ENCODE peak calls at places on chromosomes 13 and 19, in six cellular contexts. P is CD4-positive, CD25-positive, alpha-beta regulatory T cell; N is AG04450; H is lung; B is neuronal stem cell; V is left lung. Y is an unnamed sample. For H3K9me3, the result is how much of the 10 kb centered on the place peaks cover.

GRCh38 chr13:40113644-40114304 is 458.3 kb downstream of the COG6 start:
- DNase-seq in P (no peak), N (no peak), H (no peak), B (no peak), V (no peak), Y (no peak)

GRCh38 chr13:34294483-34295129 is 476.7 kb downstream of the RFC3 start:
- DNase-seq in P (no peak), N (no peak), H (no peak), B (no peak), V (no peak), Y (peak)

GRCh38 chr13:95349267-95349666 is 48.0 kb upstream of the ABCC4 start:
- DNase-seq in P (no peak), N (no peak), H (no peak), B (no peak), V (no peak), Y (no peak)

GRCh38 chr19:48858984-48859710 is 9.3 kb downstream of the PLEKHA4 start:
- DNase-seq in P (peak), N (no peak), H (peak), B (no peak), V (peak), Y (no peak)

GRCh38 chr13:111282997-111283396 is 37.4 kb upstream of the TEX29 start:
- DNase-seq in P (no peak), N (no peak), H (no peak), B (no peak), V (no peak), Y (no peak)

GRCh38 chr19:38132781-38133180 is 91.2 kb downstream of the DPF1 start:
- DNase-seq in P (no peak), N (no peak), H (no peak), B (no peak), V (no peak), Y (no peak)

GRCh38 chr19:2461751-2462634 is 5.2 kb upstream of the LMNB2 start:
- DNase-seq in P (peak), N (no peak), H (peak), B (peak), V (peak), Y (peak)

GRCh38 chr19:35155441-35155840 is 906 bp downstream of the FXYD5 start:
- DNase-seq in P (peak), N (no peak), H (no peak), B (no peak), V (no peak), Y (no peak)

GRCh38 chr19:21607453-21607852 is 102.1 kb downstream of the ZNF429 start:
- DNase-seq in P (no peak), N (no peak), H (no peak), B (no peak), V (no peak), Y (no peak)

GRCh38 chr13:23743717-23744116 is 145.5 kb downstream of the MIPEP start:
- DNase-seq in P (no peak), N (no peak), H (no peak), B (no peak), V (no peak), Y (no peak)

GRCh38 chr19:49128545-49129237 is 9.3 kb downstream of the PPFIA3 start:
- DNase-seq in P (no peak), N (no peak), H (no peak), B (no peak), V (no peak), Y (no peak)

GRCh38 chr13:30743319-30744055 is 8.1 kb downstream of the ALOX5AP start:
- DNase-seq in P (no peak), N (peak), H (peak), B (no peak), V (no peak), Y (no peak)

GRCh38 chr19:49771674-49772139 is 4.9 kb downstream of the AP2A1 start:
- DNase-seq in P (no peak), N (no peak), H (no peak), B (no peak), V (no peak), Y (no peak)

GRCh38 chr13:113564331-113565023 is 20.1 kb upstream of the TFDP1 start:
- DNase-seq in P (no peak), N (no peak), H (peak), B (no peak), V (no peak), Y (no peak)

GRCh38 chr19:27742041-27742440 is 1470.9 kb downstream of the UQCRFS1 start:
- DNase-seq in P (no peak), N (no peak), H (peak), B (no peak), V (no peak), Y (no peak)

GRCh38 chr19:13984186-13984585 is 21.9 kb downstream of the RFX1 start:
- DNase-seq in P (no peak), N (no peak), H (no peak), B (no peak), V (no peak), Y (no peak)

GRCh38 chr13:30409911-30410704 is 12.2 kb upstream of the UBE2L5 start:
- DNase-seq in P (no peak), N (no peak), H (no peak), B (no peak), V (no peak), Y (peak)

GRCh38 chr19:49430172-49430677 is 5.0 kb downstream of the GFY start:
- DNase-seq in P (no peak), N (no peak), H (no peak), B (no peak), V (no peak), Y (no peak)

GRCh38 chr19:46115396-46116109 is 8.9 kb downstream of the IGFL3 start:
- DNase-seq in P (no peak), N (peak), H (no peak), B (no peak), V (no peak), Y (no peak)

GRCh38 chr13:64471916-64472315 is 2758.2 kb downstream of the PCDH9 start:
- DNase-seq in P (no peak), N (peak), H (no peak), B (no peak), V (no peak), Y (peak)

GRCh38 chr19:13036366-13036976 is 41.2 kb downstream of the NFIX start:
- DNase-seq in P (no peak), N (no peak), H (peak), B (no peak), V (peak), Y (peak)

DNA sequence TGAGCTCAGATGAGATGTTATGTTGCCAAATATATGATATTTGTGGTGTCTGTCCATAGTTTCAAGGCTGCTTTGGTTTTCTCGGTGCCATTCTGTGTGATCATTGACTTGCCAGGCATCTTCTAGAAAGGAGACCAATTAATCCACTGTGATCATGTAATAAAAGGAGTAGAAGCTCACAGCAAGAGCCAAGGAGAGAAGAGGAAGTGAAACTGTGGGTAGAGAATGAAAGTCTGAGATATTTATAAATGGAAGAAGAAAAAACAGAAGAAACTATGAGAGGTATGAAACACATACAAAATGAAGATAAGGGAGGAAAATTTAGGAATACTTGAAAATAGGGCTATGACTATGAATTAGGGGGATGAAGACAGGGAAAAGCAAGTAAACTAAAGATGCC is 11.1 kb upstream of the ZNF613 start:
- DNase-seq in P (no peak), N (no peak), H (no peak), B (no peak), V (no peak), Y (no peak)
- H3K9me3 ChIP-seq in P (half or more), N (under half), H (under half), B (under half), V (half or more), Y (under half)

GRCh38 chr19:39970424-39970673 is 616 bp upstream of the PSMC4 start:
- DNase-seq in P (no peak), N (no peak), H (no peak), B (no peak), V (no peak), Y (no peak)

GRCh38 chr19:39969266-39969665 is 1.7 kb upstream of the PSMC4 start:
- DNase-seq in P (no peak), N (no peak), H (no peak), B (no peak), V (no peak), Y (no peak)

GRCh38 chr19:39971380-39971841 is 446 bp downstream of the PSMC4 start:
- DNase-seq in P (peak), N (no peak), H (no peak), B (no peak), V (no peak), Y (no peak)

GRCh38 chr19:39969681-39970423 is 1.1 kb upstream of the PSMC4 start:
- DNase-seq in P (peak), N (no peak), H (no peak), B (no peak), V (no peak), Y (no peak)

DNA sequence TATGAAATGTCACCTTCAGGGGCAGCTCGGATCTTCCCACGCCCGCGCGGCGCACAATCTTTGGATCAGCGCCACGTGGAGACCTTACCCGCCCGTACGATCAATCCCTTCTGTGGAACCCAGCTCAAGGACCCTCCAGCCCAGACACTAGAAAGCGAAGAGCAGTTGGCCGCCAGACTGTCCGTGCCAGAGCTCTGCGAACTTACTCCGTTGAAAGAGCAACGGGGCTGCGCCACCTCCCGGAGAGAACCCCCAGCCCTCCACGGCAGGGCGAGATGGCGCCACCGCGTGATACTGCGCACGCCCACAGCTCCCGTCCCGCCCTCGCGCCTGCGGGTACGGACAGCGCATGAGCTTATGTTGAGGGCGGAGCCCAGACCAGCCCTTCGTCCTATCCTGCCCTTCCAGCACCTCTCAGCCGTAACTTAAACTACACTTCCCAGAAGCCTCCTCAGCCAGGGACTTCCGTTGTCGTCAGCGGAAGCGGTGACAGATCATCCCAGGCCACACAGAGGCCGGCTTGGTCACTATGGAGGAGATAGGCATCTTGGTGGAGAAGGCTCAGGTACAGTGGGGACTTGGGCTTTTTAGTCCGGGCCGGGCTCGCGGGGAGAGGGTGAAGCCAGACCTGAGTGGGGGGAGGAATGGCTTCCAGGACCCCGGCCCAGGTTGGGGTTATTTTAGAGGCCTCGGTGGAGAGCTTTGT is at the start of gene PSMC4:
- DNase-seq in P (peak), N (peak), H (peak), B (peak), V (peak), Y (peak)
- H3K9me3 ChIP-seq in P (under half), N (under half), H (under half), B (under half), V (under half), Y (under half)

GRCh38 chr19:18231775-18232174 is 5.5 kb upstream of the PDE4C start:
- DNase-seq in P (no peak), N (no peak), H (no peak), B (no peak), V (no peak), Y (no peak)
- H3K9me3 ChIP-seq in P (under half), N (under half), H (under half), B (under half), V (under half), Y (under half)

DNA sequence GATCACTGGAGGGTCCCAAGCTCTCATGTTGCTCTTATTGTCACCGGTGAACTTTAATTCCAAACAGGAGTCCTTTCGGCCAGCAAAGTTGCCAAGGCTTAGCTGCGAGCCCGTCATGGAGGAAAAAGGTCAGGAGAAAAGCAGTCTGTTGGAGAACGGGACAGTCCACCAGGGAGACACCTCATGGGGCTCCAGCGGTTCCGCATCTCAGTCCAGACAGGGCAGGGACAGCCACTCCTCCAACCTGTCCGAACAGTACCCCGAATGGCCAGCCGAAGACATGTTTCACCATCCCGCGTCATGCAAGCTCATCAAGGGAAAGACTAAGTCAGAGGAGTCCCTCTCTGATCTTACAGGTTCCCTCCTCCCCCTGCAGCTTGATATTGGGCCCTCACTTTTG is 10.4 kb downstream of the ZNF91 start:
- DNase-seq in P (no peak), N (no peak), H (no peak), B (no peak), V (no peak), Y (no peak)
- H3K9me3 ChIP-seq in P (half or more), N (half or more), H (under half), B (under half), V (half or more), Y (under half)

GRCh38 chr19:23531976-23532375 is 136.7 kb upstream of the ZNF91 start:
- DNase-seq in P (no peak), N (no peak), H (no peak), B (no peak), V (no peak), Y (no peak)
- H3K9me3 ChIP-seq in P (under half), N (under half), H (under half), B (under half), V (half or more), Y (under half)

DNA sequence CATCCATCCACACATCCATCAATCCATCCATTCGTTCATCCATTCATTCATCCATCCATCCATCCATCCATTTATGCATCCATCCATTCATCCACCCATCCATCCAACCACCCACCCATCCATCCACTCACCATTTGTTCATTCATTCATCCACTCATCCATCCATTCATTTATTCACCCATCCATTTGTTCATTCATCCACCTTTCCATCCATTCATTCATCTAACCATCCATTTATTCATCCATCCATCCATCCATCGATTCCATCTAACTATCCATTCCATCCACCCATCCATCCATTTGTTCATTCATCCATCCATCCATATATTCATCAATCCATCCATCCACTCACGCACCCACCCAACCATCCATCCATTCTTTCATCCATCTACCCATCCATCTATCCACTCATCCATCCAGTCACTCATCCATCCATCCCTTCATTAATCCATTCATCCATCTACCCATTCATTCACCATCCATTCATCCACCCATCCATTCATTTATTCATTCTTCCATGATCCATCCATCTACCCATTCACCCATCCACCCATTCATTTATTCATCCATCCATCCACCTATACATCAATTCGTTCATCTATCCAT is 225.0 kb downstream of the TUBA3C start:
- DNase-seq in P (no peak), N (no peak), H (no peak), B (no peak), V (no peak), Y (no peak)
- H3K9me3 ChIP-seq in P (under half), N (half or more), H (under half), B (half or more), V (half or more), Y (under half)

DNA sequence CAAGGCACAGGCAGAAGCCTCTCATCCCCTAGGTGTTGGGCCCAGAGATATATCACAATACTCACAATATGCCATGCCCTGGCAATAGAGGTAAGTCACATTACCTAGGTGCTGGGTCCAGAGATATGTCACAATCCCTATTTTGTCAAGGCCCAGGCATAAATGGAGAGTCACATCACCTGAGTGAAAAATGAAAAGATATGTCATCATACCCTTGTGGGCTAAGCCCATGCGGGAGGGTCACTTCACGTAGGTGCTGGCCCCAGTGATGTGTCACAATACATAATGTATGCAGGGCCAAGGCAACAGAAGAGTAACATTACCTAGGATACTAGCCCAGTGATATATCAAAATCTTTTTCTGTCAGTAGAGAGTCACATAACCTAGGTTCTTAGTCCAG is 127.0 kb downstream of the ZNF675 start:
- DNase-seq in P (no peak), N (no peak), H (no peak), B (no peak), V (no peak), Y (no peak)
- H3K9me3 ChIP-seq in P (under half), N (under half), H (under half), B (under half), V (half or more), Y (under half)

Y was measured in cardiac muscle cell.